ENCODE peak calls at places on chromosomes 16 and 17, in five cellular contexts. F is NCI-H460; J is amniotic stem cell; D is activated T-helper 1 cell treated with anti-CD3 and anti-CD28 coated beads, Interleukin-2, amount 50 U/mL, for 16 hours; R is SW 1271. S is an unnamed sample.

GRCh38 chr16:66832661-66833305 is 2.0 kb upstream of the NAE1 start:
- DNase-seq in F (no peak), J (no peak), D (no peak), R (no peak), S (no peak)

GRCh38 chr16:53281280-53281679 is 153.0 kb upstream of the RBL2 start:
- DNase-seq in F (no peak), J (no peak), D (no peak), R (no peak), S (no peak)

GRCh38 chr17:15441315-15441714 is 26.1 kb downstream of the CDRT4 start:
- DNase-seq in F (no peak), J (no peak), D (no peak), R (no peak), S (no peak)

GRCh38 chr16:67939507-67940435 is 3.1 kb upstream of the PSMB10 start:
- DNase-seq in F (no peak), J (no peak), D (no peak), R (no peak), S (no peak)

GRCh38 chr17:1228752-1229353 is 41.4 kb upstream of the BHLHA9 start:
- DNase-seq in F (no peak), J (no peak), D (no peak), R (no peak), S (no peak)

GRCh38 chr17:1961187-1961586 is 63.9 kb downstream of the RTN4RL1 start:
- DNase-seq in F (no peak), J (no peak), D (no peak), R (no peak), S (no peak)

GRCh38 chr16:48054881-48055601 is 100.8 kb downstream of the ABCC12 start:
- DNase-seq in F (peak; percentile 48), J (peak; percentile 26), D (no peak), R (peak; percentile 15), S (peak; percentile 61)

GRCh38 chr17:77427471-77427991 is 286.8 kb downstream of the SEC14L1 start:
- DNase-seq in F (no peak), J (peak; percentile 65), D (no peak), R (no peak), S (peak; percentile 79)

GRCh38 chr16:74315059-74315458 is 18.4 kb downstream of the PSMD7 start:
- DNase-seq in F (no peak), J (no peak), D (no peak), R (no peak), S (no peak)

GRCh38 chr16:11526921-11527320 is 59.8 kb downstream of the LITAF start:
- DNase-seq in F (no peak), J (no peak), D (no peak), R (no peak), S (peak; percentile 38)

GRCh38 chr16:17129971-17130370 is 340.8 kb downstream of the XYLT1 start:
- DNase-seq in F (no peak), J (no peak), D (no peak), R (no peak), S (no peak)